ENCODE peak calls at places on chromosomes 16 and 17, in four cellular contexts. J is AG04450; X is activated T-helper 1 cell treated with anti-CD3 and anti-CD28 coated beads, Interleukin-12 subunit alpha, Interleukin-12 subunit beta, Interleukin-2, Interleukin-4 antibody, amounts not matched to agents 30 ng/mL and 10 ng/mL and 1 ng/mL, durations not matched to agents 14 hours and 24 hours and 36 hours; G is activated CD8-positive, alpha-beta memory T cell treated with anti-CD3 and anti-CD28 coated beads for 24 hours. U is an unnamed sample.

GRCh38 chr17:3271072-3271848 is 26.9 kb downstream of the OR3A1 start:
- DNase-seq in J (no peak), X (no peak), G (no peak), U (peak; percentile 4)

GRCh38 chr16:89759742-89760366 is 38.5 kb downstream of the ZNF276 start:
- DNase-seq in J (no peak), X (no peak), G (no peak), U (no peak)

GRCh38 chr16:10210979-10211378 is 28.8 kb upstream of the GRIN2A start:
- DNase-seq in J (no peak), X (no peak), G (no peak), U (no peak)

GRCh38 chr17:42288078-42288984 is at the start of gene STAT5A:
- DNase-seq in J (peak; percentile 20), X (peak; percentile 77), G (peak; percentile 89), U (peak; percentile 90)

GRCh38 chr16:57386381-57386951 is 14.2 kb downstream of the CX3CL1 start:
- DNase-seq in J (no peak), X (no peak), G (no peak), U (no peak)

GRCh38 chr17:70661342-70662222 is 492.2 kb downstream of the KCNJ2 start:
- DNase-seq in J (no peak), X (no peak), G (no peak), U (no peak)

GRCh38 chr17:3952186-3952585 is 12.1 kb downstream of the ATP2A3 start:
- DNase-seq in J (no peak), X (no peak), G (no peak), U (no peak)

GRCh38 chr17:57016764-57017116 is 38.8 kb downstream of the SCPEP1 start:
- DNase-seq in J (no peak), X (no peak), G (no peak), U (no peak)

GRCh38 chr16:88781140-88782077 is 3.6 kb downstream of the PIEZO1 start:
- DNase-seq in J (no peak), X (peak; percentile 69), G (peak; percentile 88), U (peak; percentile 84)

GRCh38 chr17:50931003-50931878 is 65.1 kb upstream of the TOB1 start:
- DNase-seq in J (peak; percentile 55), X (peak; percentile 17), G (peak; percentile 86), U (peak; percentile 96)

GRCh38 chr16:87956771-87957279 is 5.6 kb downstream of the BANP start:
- DNase-seq in J (no peak), X (peak; percentile 44), G (no peak), U (peak; percentile 60)

GRCh38 chr16:79418588-79418987 is 181.9 kb downstream of the MAF start:
- DNase-seq in J (no peak), X (no peak), G (no peak), U (no peak)

GRCh38 chr16:23676924-23677480 is 1.7 kb upstream of the PLK1 start:
- DNase-seq in J (no peak), X (no peak), G (no peak), U (no peak)